ENCODE peak calls at places on chromosomes 6 and 20, in four cellular contexts. X, O, P and I are unnamed samples. For H3K4me1, the result is how much of the 10 kb centered on the place peaks cover.

GRCh38 chr20:58645277-58645968 is 5.7 kb upstream of the STX16 start:
- DNase-seq in X (peak), O (no peak), P (no peak), I (peak)

GRCh38 chr20:47700327-47700726 is 85.0 kb downstream of the SULF2 start:
- DNase-seq in X (no peak), O (no peak), P (no peak), I (no peak)

GRCh38 chr20:956330-956951 is 40.3 kb upstream of the ANGPT4 start:
- DNase-seq in X (peak), O (peak), P (peak), I (peak)

GRCh38 chr20:56710577-56711465 is 81.7 kb downstream of the TFAP2C start:
- DNase-seq in X (peak), O (no peak), P (no peak), I (no peak)

GRCh38 chr6:10989587-10989986 is 54.5 kb downstream of the ELOVL2 start:
- DNase-seq in X (no peak), O (no peak), P (no peak), I (no peak)

GRCh38 chr6:3001773-3002293 is 2.1 kb downstream of the NQO2 start:
- DNase-seq in X (peak), O (no peak), P (no peak), I (peak)

GRCh38 chr6:4354181-4354580 is 218.8 kb upstream of the ECI2 start:
- DNase-seq in X (no peak), O (peak), P (no peak), I (no peak)

GRCh38 chr6:81614292-81614691 is 138.2 kb downstream of the TENT5A start:
- DNase-seq in X (peak), O (peak), P (no peak), I (no peak)

GRCh38 chr6:141077355-141078333 is 1055.1 kb upstream of the GJE1 start:
- DNase-seq in X (no peak), O (no peak), P (no peak), I (peak)

GRCh38 chr6:36670271-36670670 is 8.2 kb upstream of the CDKN1A start:
- DNase-seq in X (no peak), O (no peak), P (no peak), I (no peak)

GRCh38 chr20:6058684-6059295 is 4.9 kb upstream of the LRRN4 start:
- DNase-seq in X (no peak), O (peak), P (no peak), I (no peak)

GRCh38 chr6:125943528-125944433 is 12.8 kb upstream of the HINT3 start:
- DNase-seq in X (no peak), O (no peak), P (no peak), I (no peak)

GRCh38 chr6:117344444-117345291 is 79.3 kb downstream of the VGLL2 start:
- DNase-seq in X (no peak), O (no peak), P (no peak), I (no peak)

GRCh38 chr20:57663681-57664451 is 43.6 kb upstream of the ZBP1 start:
- DNase-seq in X (no peak), O (no peak), P (peak), I (no peak)

GRCh38 chr6:143015300-143015706 is 45.4 kb upstream of the AIG1 start:
- DNase-seq in X (no peak), O (no peak), P (no peak), I (no peak)

GRCh38 chr6:44067073-44067759 is 60.0 kb downstream of the MRPL14 start:
- DNase-seq in X (peak), O (no peak), P (no peak), I (no peak)

GRCh38 chr6:45427632-45428031 is 49.9 kb upstream of the SUPT3H start:
- DNase-seq in X (no peak), O (no peak), P (no peak), I (no peak)

GRCh38 chr20:20612251-20612650 is 100.2 kb downstream of the RALGAPA2 start:
- DNase-seq in X (no peak), O (no peak), P (no peak), I (no peak)

GRCh38 chr6:169421890-169422289 is 168.2 kb upstream of the THBS2 start:
- DNase-seq in X (no peak), O (no peak), P (no peak), I (no peak)

GRCh38 chr20:41456341-41456740 is 89.7 kb upstream of the EMILIN3 start:
- DNase-seq in X (peak), O (no peak), P (no peak), I (no peak)

GRCh38 chr20:10673831-10674683 is at the start of gene JAG1:
- DNase-seq in X (peak), O (peak), P (peak), I (peak)

GRCh38 chr6:55794136-55794812 is 81.1 kb downstream of the BMP5 start:
- DNase-seq in X (peak), O (no peak), P (no peak), I (peak)

GRCh38 chr6:87561012-87561411 is 28.8 kb downstream of the RARS2 start:
- DNase-seq in X (peak), O (no peak), P (no peak), I (no peak)

GRCh38 chr6:113570651-113571050 is 286.5 kb upstream of the MARCKS start:
- DNase-seq in X (no peak), O (no peak), P (no peak), I (no peak)

GRCh38 chr20:61166324-61166723 is 85.7 kb upstream of the CDH4 start:
- DNase-seq in X (no peak), O (no peak), P (no peak), I (peak)

GRCh38 chr6:41638801-41639555 is 710 bp downstream of the MDFI start:
- DNase-seq in X (no peak), O (no peak), P (no peak), I (no peak)

GRCh38 chr6:157225575-157225995 is 97.7 kb downstream of the TMEM242 start:
- DNase-seq in X (no peak), O (no peak), P (peak), I (no peak)

GRCh38 chr6:88374556-88374955 is 208.4 kb upstream of the CNR1 start:
- DNase-seq in X (no peak), O (no peak), P (no peak), I (no peak)

GRCh38 chr6:98824163-98824906 is 10.0 kb upstream of the POU3F2 start:
- DNase-seq in X (no peak), O (no peak), P (no peak), I (no peak)

GRCh38 chr6:41462980-41463930 is 82.9 kb upstream of the FOXP4 start:
- DNase-seq in X (peak), O (peak), P (peak), I (no peak)

GRCh38 chr6:169905041-169905807 is 153.8 kb downstream of the ERMARD start:
- DNase-seq in X (peak), O (peak), P (no peak), I (no peak)

GRCh38 chr6:82681119-82681714 is 317.6 kb downstream of the TPBG start:
- DNase-seq in X (no peak), O (no peak), P (no peak), I (no peak)

GRCh38 chr6:98054453-98054852 is 771.4 kb upstream of the MMS22L start:
- DNase-seq in X (peak), O (no peak), P (no peak), I (peak)

GRCh38 chr20:46712056-46712636 is 2.7 kb downstream of the SLC2A10 start:
- DNase-seq in X (no peak), O (no peak), P (no peak), I (no peak)

GRCh38 chr20:462199-462991 is at the start of gene TBC1D20:
- DNase-seq in X (peak), O (peak), P (peak), I (peak)

GRCh38 chr6:108848116-108848868 is at the start of gene ARMC2:
- DNase-seq in X (peak), O (peak), P (peak), I (peak)

GRCh38 chr6:74873911-74874310 is 331.9 kb downstream of the COL12A1 start:
- DNase-seq in X (peak), O (no peak), P (no peak), I (no peak)
- H3K27ac ChIP-seq in X (peak), O (no peak), P (no peak), I (no peak)

GRCh38 chr20:37254114-37254878 is 7.3 kb downstream of the GHRH start:
- DNase-seq in X (no peak), O (no peak), P (no peak), I (no peak)
- TF ChIP-seq CTCF in X (no peak), O (no peak), P (no peak), I (no peak)

GRCh38 chr6:33320315-33321181 is 3.0 kb upstream of the ZBTB22 start:
- DNase-seq in X (peak), O (peak), P (peak), I (peak)
- H3K4me1 ChIP-seq in X (under half), O (half or more), P (under half), I (under half)

DNA sequence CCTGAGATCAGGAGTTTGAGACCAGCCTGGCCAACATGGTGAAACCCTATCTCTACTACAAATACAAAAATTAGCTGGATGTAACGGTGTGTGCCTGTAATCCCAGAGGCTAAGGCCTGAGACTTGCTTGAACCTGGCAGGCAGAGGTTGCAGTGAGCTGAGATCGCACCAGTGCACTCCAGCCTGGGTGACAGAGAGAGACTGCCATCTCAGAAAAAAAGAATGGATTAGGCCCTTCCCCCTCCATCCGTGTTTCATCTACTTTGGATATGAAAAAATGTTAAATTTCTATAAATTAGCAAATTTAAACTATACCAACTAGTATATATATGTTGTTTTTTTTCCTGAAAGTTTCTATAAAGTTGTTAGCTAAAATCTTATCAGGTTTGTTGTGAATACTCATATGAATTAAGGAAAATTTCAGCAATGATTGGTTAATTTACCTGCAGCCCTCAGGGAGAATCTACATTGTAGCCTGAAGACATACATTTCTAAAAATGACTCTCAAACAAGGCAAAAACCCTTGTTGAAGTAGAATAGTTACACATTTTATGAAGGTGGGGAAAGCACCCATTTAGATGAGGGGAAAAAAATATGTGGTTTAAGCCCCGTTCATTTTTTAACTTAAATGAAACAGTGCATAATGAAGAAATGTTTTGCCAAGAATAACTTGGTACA is 120.9 kb downstream of the TIAM2 start:
- DNase-seq in X (no peak), O (no peak), P (no peak), I (no peak)
- H3K27ac ChIP-seq in X (no peak), O (no peak), P (no peak), I (no peak)

GRCh38 chr20:50456452-50457324 is 53.5 kb upstream of the PTPN1 start:
- DNase-seq in X (no peak), O (no peak), P (no peak), I (no peak)
- TF ChIP-seq CTCF in X (no peak), O (peak), P (no peak), I (peak)

DNA sequence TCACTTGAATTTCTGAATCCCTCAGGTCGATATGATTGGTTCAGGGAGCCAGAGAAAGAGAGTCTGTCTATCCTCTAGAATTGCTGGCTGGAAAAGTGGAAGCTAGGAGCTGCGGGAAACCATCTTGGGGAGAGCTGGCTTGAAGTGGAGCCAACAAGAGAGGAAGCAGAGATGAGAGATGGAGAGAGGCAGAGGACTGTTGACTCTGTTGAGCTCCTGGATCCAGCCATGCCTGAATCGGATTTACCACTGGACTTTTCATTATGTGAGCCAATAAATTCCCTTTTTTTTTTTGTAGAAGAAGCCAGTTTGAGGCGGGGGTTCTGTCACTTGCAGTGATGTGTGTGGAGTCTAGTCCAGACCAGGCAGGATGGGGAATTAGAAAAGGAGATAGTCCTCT is 13.9 kb upstream of the SLC9A8 start:
- DNase-seq in X (no peak), O (no peak), P (no peak), I (no peak)
- H3K4me1 ChIP-seq in X (under half), O (under half), P (under half), I (under half)

DNA sequence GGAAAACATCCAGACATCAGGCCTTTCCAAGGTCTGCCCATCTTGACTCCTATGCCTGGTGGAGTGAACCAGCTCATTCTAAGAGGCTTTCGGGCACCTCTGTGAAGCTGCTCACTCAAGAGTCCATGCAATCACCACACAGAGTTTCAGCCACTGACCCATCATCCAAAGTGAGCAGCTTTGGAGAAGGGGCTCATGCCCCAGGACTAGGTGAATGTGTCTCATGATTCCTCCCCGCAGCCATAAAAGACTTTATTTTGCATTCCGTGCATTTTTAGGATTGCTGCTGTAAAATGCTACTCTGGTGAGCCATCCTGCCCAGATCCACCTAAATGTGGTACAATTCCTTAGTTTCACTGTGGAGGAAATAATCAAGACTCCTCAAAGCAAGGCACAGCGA is 44.5 kb upstream of the EZR start:
- DNase-seq in X (peak), O (no peak), P (no peak), I (no peak)
- H3K27ac ChIP-seq in X (no peak), O (no peak), P (no peak), I (no peak)

GRCh38 chr20:37759761-37760209 is 66.0 kb downstream of the CTNNBL1 start:
- DNase-seq in X (no peak), O (no peak), P (no peak), I (no peak)

GRCh38 chr20:37756234-37756633 is 62.4 kb downstream of the CTNNBL1 start:
- DNase-seq in X (no peak), O (no peak), P (no peak), I (no peak)

GRCh38 chr20:37757550-37757949 is 63.7 kb downstream of the CTNNBL1 start:
- DNase-seq in X (no peak), O (no peak), P (no peak), I (no peak)

GRCh38 chr20:37760322-37760721 is 66.5 kb downstream of the CTNNBL1 start:
- DNase-seq in X (no peak), O (no peak), P (no peak), I (no peak)

DNA sequence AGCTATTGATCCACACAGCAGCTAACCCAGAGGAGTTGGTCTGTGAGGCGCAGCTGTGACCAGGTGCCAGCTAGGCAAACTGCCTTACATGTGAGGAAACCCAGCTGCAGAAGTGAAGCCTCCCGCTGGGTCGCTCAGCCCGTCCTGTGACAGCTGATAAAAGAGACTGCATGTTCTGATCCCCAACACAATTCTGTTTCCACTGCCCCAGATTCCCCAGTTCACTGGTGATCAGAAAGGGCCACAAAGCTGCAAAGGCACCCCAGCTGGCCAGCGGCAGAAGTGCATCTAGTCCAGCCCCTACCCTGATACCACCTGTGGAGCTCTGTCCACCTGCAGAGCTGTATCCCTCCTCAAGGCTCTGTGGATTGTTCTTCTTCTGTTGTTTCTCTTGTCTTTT is 64.5 kb downstream of the CTNNBL1 start:
- DNase-seq in X (no peak), O (no peak), P (no peak), I (no peak)
- TF ChIP-seq CTCF in X (no peak), O (no peak), P (no peak), I (peak)